ENCODE peak calls at places on chromosomes 13 and 19, in five cellular contexts. W, P, E, S and H are unnamed samples.

GRCh38 chr19:40585677-40586422 is 9.2 kb downstream of the SHKBP1 start:
- DNase-seq in W (no peak), S (no peak), P (peak; percentile 95), E (no peak), H (no peak)

GRCh38 chr13:31887311-31887710 is 144.3 kb upstream of the FRY start:
- DNase-seq in E (no peak), S (no peak), P (peak; percentile 50), W (no peak), H (no peak)

GRCh38 chr13:32080328-32080744 is 48.8 kb downstream of the FRY start:
- DNase-seq in P (no peak), E (no peak), W (no peak), S (no peak), H (no peak)

GRCh38 chr13:113820813-113821651 is 42.8 kb downstream of the GAS6 start:
- DNase-seq in S (no peak), W (no peak), E (peak; percentile 99), P (peak; percentile 33), H (no peak)

GRCh38 chr13:78137404-78138142 is 218.9 kb upstream of the EDNRB start:
- DNase-seq in P (peak; percentile 90), S (peak; percentile 57), E (peak; percentile 80), W (peak; percentile 66), H (peak; percentile 65)

GRCh38 chr13:82115391-82115790 is 1766.9 kb downstream of the SLITRK1 start:
- DNase-seq in P (no peak), E (no peak), S (no peak), W (no peak), H (no peak)

GRCh38 chr13:37194428-37194861 is 89.0 kb upstream of the CSNK1A1L start:
- DNase-seq in W (no peak), P (no peak), S (no peak), E (no peak), H (no peak)

GRCh38 chr13:72458701-72459100 is 268.7 kb downstream of the MZT1 start:
- DNase-seq in S (no peak), E (peak; percentile 35), W (no peak), P (no peak), H (no peak)

GRCh38 chr13:98838776-98839175 is 86.3 kb upstream of the SLC15A1 start:
- DNase-seq in S (no peak), E (no peak), P (no peak), W (no peak), H (no peak)

GRCh38 chr19:42443944-42444398 is 1.2 kb upstream of the CXCL17 start:
- DNase-seq in S (no peak), E (no peak), W (no peak), P (no peak), H (no peak)

GRCh38 chr13:39110518-39111097 is 72.4 kb downstream of the NHLRC3 start:
- DNase-seq in W (no peak), E (no peak), S (no peak), P (peak; percentile 42), H (no peak)

GRCh38 chr13:93224545-93224944 is 2.1 kb upstream of the GPC6 start:
- DNase-seq in P (no peak), W (peak; percentile 77), E (peak; percentile 72), S (no peak), H (peak; percentile 64)

GRCh38 chr13:33520480-33520839 is 234.9 kb upstream of the STARD13 start:
- DNase-seq in E (no peak), P (no peak), S (no peak), W (no peak), H (no peak)

GRCh38 chr19:34057155-34057554 is 115.1 kb upstream of the LSM14A start:
- DNase-seq in P (no peak), E (no peak), W (no peak), S (no peak), H (no peak)

GRCh38 chr13:26011996-26012688 is 39.7 kb downstream of the SHISA2 start:
- DNase-seq in S (peak; percentile 51), P (no peak), E (no peak), W (no peak), H (no peak)

GRCh38 chr13:59166174-59166573 is 997.6 kb downstream of the DIAPH3 start:
- DNase-seq in S (no peak), W (no peak), E (peak; percentile 16), P (no peak), H (no peak)

GRCh38 chr13:40130871-40131636 is 475.6 kb downstream of the COG6 start:
- DNase-seq in S (no peak), W (no peak), E (peak; percentile 69), P (peak; percentile 52), H (no peak)

GRCh38 chr19:43765109-43765876 is 10.5 kb upstream of the SMG9 start:
- DNase-seq in W (peak; percentile 60), P (peak; percentile 96), S (no peak), E (peak; percentile 98), H (no peak)

GRCh38 chr19:11115042-11115441 is 25.8 kb downstream of the LDLR start:
- DNase-seq in W (no peak), P (no peak), S (no peak), E (no peak), H (no peak)

GRCh38 chr19:11111771-11112144 is 22.5 kb downstream of the LDLR start:
- DNase-seq in P (no peak), S (no peak), E (no peak), W (no peak), H (no peak)

GRCh38 chr19:11111117-11111770 is 22.0 kb downstream of the LDLR start:
- DNase-seq in W (no peak), S (no peak), E (no peak), P (no peak), H (no peak)

GRCh38 chr19:11115895-11116446 is 26.7 kb downstream of the LDLR start:
- DNase-seq in E (no peak), P (no peak), W (no peak), S (no peak), H (no peak)

GRCh38 chr19:11113140-11113708 is 24.0 kb downstream of the LDLR start:
- DNase-seq in S (no peak), W (no peak), E (no peak), P (no peak), H (no peak)
- H4K8ac ChIP-seq in S (no peak overlapping the region), W (no peak overlapping the region), E (no peak overlapping the region), P (no peak overlapping the region), H (no peak overlapping the region)

GRCh38 chr13:47146136-47146535 is 249.3 kb upstream of the HTR2A start:
- DNase-seq in W (no peak), E (peak; percentile 14), P (no peak), S (no peak), H (no peak)

GRCh38 chr13:47144782-47145181 is 247.9 kb upstream of the HTR2A start:
- DNase-seq in S (no peak), E (no peak), W (no peak), P (no peak), H (no peak)

GRCh38 chr13:47147784-47148062 is 250.9 kb upstream of the HTR2A start:
- DNase-seq in S (no peak), P (no peak), E (no peak), W (no peak), H (no peak)

GRCh38 chr13:47148543-47148942 is 251.7 kb upstream of the HTR2A start:
- DNase-seq in P (no peak), S (no peak), E (no peak), W (no peak), H (no peak)

DNA sequence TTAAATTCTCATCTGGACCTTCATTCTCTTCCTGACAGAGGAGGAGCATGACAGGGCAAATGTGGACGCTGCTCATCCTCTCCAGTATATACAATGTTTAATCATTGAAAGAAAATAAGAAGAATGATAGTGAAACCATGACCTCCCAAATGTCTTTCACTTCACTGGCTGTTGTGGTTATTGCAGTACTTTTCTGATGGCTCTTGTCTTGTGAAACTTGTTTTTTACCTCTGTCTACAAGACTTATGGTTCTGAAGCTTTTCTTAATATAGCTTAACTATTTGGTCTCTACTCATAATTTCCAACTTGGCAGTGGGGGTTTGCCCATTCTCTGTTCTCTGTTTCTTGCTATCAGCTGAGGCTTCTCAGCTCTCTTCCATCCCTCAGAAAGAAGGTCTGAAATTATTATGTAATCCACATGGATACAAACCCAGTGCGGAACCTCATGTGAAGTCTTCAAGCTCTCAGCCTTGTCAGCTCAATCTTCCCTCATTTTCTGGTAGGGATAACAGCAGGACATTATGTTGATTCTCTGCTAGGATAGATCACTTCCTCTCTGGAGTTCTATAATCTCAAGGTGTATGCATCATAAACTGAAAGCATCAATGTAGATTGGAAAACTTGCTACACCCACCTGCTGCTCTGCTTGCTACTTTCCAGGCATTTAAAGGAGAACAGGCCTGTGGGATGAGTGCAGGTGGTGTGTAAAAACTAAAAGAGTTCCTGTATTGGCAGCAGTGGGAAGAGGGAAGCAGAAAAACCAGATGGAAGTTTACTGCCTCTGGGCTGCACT is 250.3 kb upstream of the HTR2A start:
- DNase-seq in E (peak; percentile 22), W (no peak), S (no peak), P (no peak), H (no peak)
- H2BK12ac ChIP-seq in E (no peak overlapping the region), W (no peak overlapping the region), S (no peak overlapping the region), P (no peak overlapping the region), H (no peak overlapping the region)

DNA sequence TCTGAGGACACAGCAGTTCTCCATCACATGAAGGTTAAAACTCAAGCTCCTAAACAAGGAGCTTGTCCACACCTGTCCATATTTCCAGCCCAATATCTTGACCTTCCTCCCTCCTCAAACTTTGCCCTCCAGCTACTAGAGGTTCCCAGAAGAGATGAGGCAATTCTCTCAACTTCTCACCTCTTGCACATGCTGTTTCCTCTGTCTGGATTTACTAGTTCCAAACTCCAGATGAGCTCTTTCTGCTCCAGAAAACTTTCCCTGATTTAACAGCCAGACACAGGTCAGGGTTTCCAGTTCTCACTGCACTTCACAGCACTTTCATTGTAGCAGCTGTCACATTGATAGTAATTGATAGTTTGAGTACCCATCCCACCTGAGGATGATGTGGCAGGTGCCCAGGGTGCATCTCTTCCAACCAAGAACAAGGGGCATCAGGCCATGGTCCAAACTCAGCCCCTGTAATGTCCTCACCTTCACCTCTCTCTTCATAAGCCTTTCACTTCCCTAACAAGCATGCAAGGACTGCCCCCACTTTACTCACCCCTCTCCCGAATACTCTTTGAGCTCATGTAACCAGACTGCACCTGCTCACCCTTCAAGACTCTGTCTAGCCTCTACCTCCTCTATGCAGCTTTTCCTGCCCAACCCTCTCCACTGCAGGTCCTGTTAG is 3.0 kb upstream of the WDFY2 start:
- DNase-seq in P (no peak), E (no peak), W (no peak), S (no peak), H (no peak)
- H4K8ac ChIP-seq in P (no peak overlapping the region), E (no peak overlapping the region), W (no peak overlapping the region), S (no peak overlapping the region), H (no peak overlapping the region)

DNA sequence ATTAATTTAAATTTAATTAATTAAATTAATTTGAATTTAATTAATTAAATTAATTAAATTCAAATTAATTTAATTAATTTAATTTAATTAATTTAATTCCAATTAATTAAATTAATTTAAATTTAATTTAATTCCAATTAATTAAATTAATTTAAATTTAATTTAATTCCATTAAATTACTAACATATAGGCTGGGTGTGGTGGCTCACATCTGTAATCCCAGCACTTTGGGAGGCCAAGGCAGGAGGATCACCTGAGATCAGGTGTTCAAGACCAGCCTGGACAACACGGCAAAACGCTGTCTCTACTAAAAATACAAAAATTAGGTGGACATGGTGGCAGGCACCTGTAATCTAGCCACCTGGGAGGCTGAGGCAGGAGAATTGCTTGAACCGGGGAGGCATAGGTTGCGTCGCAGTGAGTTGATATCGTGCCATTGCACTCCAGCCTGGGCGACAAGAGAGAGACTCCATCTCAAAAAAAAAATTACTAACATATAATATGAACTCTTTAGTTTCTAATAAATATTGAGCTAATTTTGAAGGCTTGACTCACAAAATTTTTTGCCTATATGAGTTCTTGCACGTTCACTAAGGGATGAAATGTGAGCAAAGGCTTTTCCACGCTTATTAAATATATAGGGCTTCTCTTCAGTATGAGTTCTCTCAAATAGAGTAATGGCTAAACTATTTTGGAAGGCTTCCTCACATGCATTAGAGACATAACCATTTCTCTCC is 9.0 kb upstream of the USP29 start:
- DNase-seq in S (no peak), E (peak; percentile 1), P (peak; percentile 15), W (no peak), H (no peak)
- H2BK12ac ChIP-seq in S (no peak overlapping the region), E (no peak overlapping the region), P (no peak overlapping the region), W (no peak overlapping the region), H (no peak overlapping the region)